ENCODE peak calls at places on chromosomes 5 and 9, in nine cellular contexts. S is IMR-90, Z is body of pancreas, D is suprapubic skin, P is sigmoid colon, Y is spleen, T is esophagus squamous epithelium, F is lower leg skin, Q is adrenal gland. M is an unnamed sample.

GRCh38 chr5:170573119-170573518 is 69.3 kb downstream of the KCNIP1 start:
- DNase-seq in F (no peak), P (no peak), Z (no peak), D (peak), Y (no peak), T (no peak), Q (no peak), S (no peak), M (no peak)

GRCh38 chr9:77648458-77649108 is 461 bp upstream of the GNA14 start:
- DNase-seq in Z (peak), P (peak), T (no peak), S (no peak), F (peak), Y (peak), Q (peak), D (peak), M (no peak)

GRCh38 chr5:178478370-178478769 is 111.8 kb downstream of the COL23A1 start:
- DNase-seq in Y (no peak), Q (no peak), S (no peak), T (no peak), P (no peak), F (no peak), Z (no peak), D (no peak), M (no peak)

GRCh38 chr9:114919611-114920010 is 10.8 kb downstream of the TNFSF8 start:
- DNase-seq in P (no peak), Q (no peak), T (no peak), Y (no peak), Z (no peak), F (no peak), D (no peak), S (no peak), M (no peak)

GRCh38 chr5:994821-995220 is 13.8 kb upstream of the NKD2 start:
- DNase-seq in D (peak), S (no peak), T (no peak), Z (no peak), F (no peak), Y (no peak), P (no peak), Q (no peak), M (no peak)

GRCh38 chr5:122310886-122311285 is 1.2 kb upstream of the SNCAIP start:
- DNase-seq in S (no peak), Y (no peak), Q (no peak), P (no peak), T (no peak), F (no peak), D (no peak), Z (no peak), M (no peak)

GRCh38 chr5:10676224-10676623 is 84.8 kb downstream of the DAP start:
- DNase-seq in F (peak), T (no peak), D (peak), P (no peak), S (peak), Z (no peak), Q (no peak), Y (no peak), M (no peak)

GRCh38 chr5:135650081-135650480 is 71.3 kb upstream of the CXCL14 start:
- DNase-seq in S (no peak), Z (no peak), Y (no peak), D (no peak), T (no peak), F (peak), P (no peak), Q (no peak), M (no peak)

GRCh38 chr5:179120421-179120861 is 60.3 kb downstream of the ZNF354C start:
- DNase-seq in Q (no peak), T (no peak), P (no peak), Z (no peak), D (peak), S (no peak), Y (peak), F (peak), M (no peak)

GRCh38 chr5:141717043-141717442 is 35.0 kb upstream of the ARAP3 start:
- DNase-seq in P (no peak), Y (no peak), S (no peak), Q (no peak), F (no peak), D (no peak), Z (no peak), T (no peak), M (no peak)

GRCh38 chr9:17627641-17628040 is 48.8 kb downstream of the SH3GL2 start:
- DNase-seq in P (no peak), D (no peak), Y (no peak), S (peak), Q (no peak), F (no peak), T (no peak), Z (no peak), M (no peak)

GRCh38 chr9:98971915-98972223 is 28.2 kb downstream of the COL15A1 start:
- DNase-seq in Q (no peak), D (no peak), S (no peak), F (no peak), T (no peak), P (no peak), Z (no peak), Y (no peak), M (no peak)

GRCh38 chr9:7320139-7320538 is 479.4 kb downstream of the DMAC1 start:
- DNase-seq in D (no peak), Q (no peak), Z (no peak), F (no peak), T (no peak), S (peak), P (no peak), Y (no peak), M (peak)

GRCh38 chr5:129904102-129904666 is at the start of gene CHSY3:
- DNase-seq in P (peak), T (peak), Y (peak), D (peak), Z (peak), Q (peak), F (peak), S (peak), M (peak)

GRCh38 chr5:139806726-139807646 is 11.4 kb downstream of the PSD2 start:
- DNase-seq in Z (no peak), T (no peak), F (no peak), Q (no peak), S (no peak), D (no peak), P (no peak), Y (peak), M (no peak)

GRCh38 chr9:76534031-76534430 is 75.0 kb downstream of the GCNT1 start:
- DNase-seq in F (no peak), D (no peak), S (peak), T (no peak), Y (no peak), Q (no peak), Z (no peak), P (no peak), M (no peak)

GRCh38 chr5:131637694-131638093 is 2.7 kb upstream of the RAPGEF6 start:
- DNase-seq in T (no peak), Q (no peak), Y (no peak), P (no peak), D (no peak), S (no peak), Z (no peak), F (no peak), M (no peak)

GRCh38 chr5:39755986-39756385 is 331.2 kb upstream of the DAB2 start:
- DNase-seq in Y (no peak), F (no peak), Z (peak), S (peak), T (no peak), D (no peak), Q (peak), P (no peak), M (no peak)

GRCh38 chr5:132961887-132962286 is 1.5 kb downstream of the AFF4 start:
- DNase-seq in Y (no peak), T (no peak), D (no peak), P (no peak), S (peak), Z (no peak), F (no peak), Q (no peak), M (no peak)

GRCh38 chr9:95458666-95459065 is 58.1 kb downstream of the PTCH1 start:
- DNase-seq in F (no peak), Y (no peak), T (no peak), Z (no peak), P (no peak), D (no peak), Q (peak), S (no peak), M (no peak)

GRCh38 chr5:133675376-133676154 is 63.2 kb upstream of the FSTL4 start:
- DNase-seq in D (peak), Z (no peak), T (no peak), S (no peak), Q (no peak), P (peak), F (peak), Y (no peak), M (no peak)

GRCh38 chr9:71816782-71817549 is 48.7 kb upstream of the CEMIP2 start:
- DNase-seq in Q (no peak), Y (no peak), D (no peak), F (no peak), S (no peak), Z (peak), P (no peak), T (no peak), M (no peak)

DNA sequence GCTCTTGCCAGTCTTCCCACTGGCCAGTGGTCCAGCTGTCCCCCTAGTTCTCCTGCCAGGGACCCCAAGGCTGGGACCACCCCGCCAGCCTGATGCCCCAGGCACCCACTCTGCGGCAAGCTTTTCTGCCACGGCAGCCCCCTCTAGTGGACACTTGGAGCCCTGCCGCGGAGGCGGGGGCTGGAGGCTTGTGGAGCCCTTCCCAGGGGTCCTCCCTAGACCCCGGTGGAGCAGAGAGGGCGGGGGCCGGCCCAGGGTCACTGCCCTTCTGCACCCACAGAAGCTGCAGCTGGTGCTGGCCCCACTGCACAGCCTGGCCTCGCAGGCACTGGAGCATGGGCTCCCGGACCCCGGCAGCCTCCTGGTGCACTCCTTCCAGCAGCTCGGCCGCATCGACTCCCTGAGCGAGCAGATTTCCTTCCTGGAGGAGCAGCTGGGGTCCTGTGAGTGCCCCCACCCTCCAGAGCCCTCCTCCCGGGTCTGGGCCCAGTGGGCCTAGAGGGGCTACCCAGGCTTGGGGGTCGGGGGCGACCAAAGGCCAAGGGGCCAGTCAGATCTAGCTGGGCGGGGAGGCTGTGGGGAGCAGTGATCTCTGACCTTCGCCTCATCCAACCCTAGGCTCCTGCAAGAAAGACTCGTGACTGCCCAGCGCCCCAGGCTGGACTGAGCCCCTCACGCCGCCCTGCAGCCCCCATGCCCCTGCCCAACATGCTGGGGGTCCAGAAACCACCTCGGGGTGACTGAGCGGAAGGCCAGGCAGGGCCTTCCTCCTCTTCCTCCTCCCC is 9.1 kb downstream of the EGFL7 start:
- DNase-seq in Q (no peak), F (no peak), S (no peak), D (no peak), Y (no peak), Z (peak), P (no peak), T (no peak), M (no peak)
- TF ChIP-seq POLR2A in Q (no peak), F (no peak), S (no peak), D (no peak), Y (no peak), Z (no peak), P (no peak), T (no peak), M (no peak)

GRCh38 chr5:65925094-65925600 is 1.2 kb upstream of the ERBIN start:
- DNase-seq in T (peak), Q (peak), S (peak), D (peak), Z (peak), P (peak), F (peak), Y (peak), M (peak)

GRCh38 chr5:65926276-65926761 is at the start of gene ERBIN:
- DNase-seq in Z (peak), Y (peak), D (peak), Q (peak), P (peak), T (peak), F (peak), S (peak), M (peak)

GRCh38 chr5:65925601-65926275 is 637 bp upstream of the ERBIN start:
- DNase-seq in P (peak), F (peak), D (peak), Y (peak), S (peak), Z (peak), T (no peak), Q (peak), M (peak)

GRCh38 chr5:65923339-65923738 is 3.0 kb upstream of the ERBIN start:
- DNase-seq in F (no peak), T (no peak), Z (no peak), D (no peak), Y (no peak), Q (no peak), P (no peak), S (no peak), M (no peak)

DNA sequence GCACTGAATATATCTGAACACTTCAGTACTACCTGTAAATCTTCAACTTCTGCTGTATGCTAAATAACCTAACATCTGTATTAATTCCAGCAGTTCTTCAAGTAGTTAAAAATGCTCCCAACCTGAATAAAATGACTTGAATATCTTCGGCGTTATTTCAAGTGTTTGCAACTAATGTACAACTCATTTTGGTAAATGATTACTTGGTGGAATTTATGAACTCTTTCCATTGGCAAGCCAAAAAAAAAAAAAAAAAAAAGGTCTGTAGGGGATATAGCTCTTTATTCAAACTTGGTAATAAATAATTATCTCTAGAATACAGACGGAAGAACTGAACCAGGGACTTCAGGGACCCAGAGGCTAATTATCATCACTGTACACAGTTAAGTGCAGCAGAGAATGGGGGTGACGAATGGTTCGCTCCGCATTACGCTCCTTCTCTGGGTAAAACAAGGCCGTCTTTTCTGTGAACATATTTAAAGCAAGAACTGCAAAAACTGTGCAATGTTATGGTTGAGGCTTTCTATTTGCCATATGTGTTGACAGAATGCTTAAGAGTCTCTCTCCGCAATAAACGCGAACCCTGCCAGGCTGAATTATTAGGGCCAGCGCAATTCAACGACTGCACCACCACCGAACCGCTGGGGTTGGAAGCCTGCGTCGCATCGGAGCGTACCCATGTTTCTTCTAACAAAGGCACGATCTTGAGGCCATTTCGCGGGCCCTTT is 1.8 kb upstream of the ERBIN start:
- DNase-seq in Q (no peak), Z (no peak), T (no peak), S (no peak), D (no peak), P (no peak), Y (no peak), F (no peak), M (no peak)
- TF ChIP-seq POLR2A in Q (peak), Z (no peak), T (no peak), S (no peak), D (no peak), P (no peak), Y (no peak), F (no peak), M (no peak)

DNA sequence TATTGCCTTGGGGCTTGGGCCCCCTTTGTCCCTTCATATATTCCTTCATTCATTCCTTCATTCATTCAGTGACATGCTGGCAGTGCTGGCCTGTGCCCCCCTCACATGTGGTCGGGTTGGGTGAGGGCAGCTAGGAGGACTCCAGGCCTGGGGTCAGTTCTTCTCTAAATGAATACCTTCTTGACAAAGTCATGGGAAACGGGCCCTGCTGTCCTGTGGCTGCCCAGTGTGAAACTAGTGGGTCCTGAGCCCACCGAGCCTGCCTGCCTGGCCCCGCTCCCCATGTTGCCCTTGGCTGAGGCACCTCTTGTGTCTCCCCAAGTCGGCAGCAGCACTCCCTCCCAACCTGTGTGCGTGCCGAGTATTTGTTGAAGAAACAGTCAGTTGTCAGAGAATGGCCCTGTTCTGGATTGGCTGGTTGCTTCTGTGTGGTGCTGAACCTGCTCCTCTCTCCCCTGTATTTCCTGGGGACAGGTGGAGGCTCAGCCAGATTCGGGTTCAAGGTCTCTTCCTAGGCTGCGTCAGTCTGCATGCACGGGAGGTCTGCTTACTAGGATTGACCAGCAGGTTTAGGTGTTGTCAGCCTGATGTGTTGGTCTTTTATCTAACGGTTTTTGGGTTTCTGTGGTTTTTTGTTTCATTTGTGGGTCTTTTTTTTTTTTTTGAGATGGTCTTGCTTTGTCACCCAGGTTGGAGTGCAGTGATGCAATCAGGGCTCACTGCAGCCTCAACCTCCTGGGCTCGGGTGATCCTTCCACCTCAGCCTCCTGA is 3.0 kb upstream of the CEL start:
- DNase-seq in S (no peak), Q (no peak), D (no peak), F (no peak), Z (peak), Y (no peak), P (no peak), T (no peak), M (no peak)
- TF ChIP-seq POLR2A in S (no peak), Q (no peak), D (no peak), F (no peak), Z (no peak), Y (no peak), P (no peak), T (no peak), M (no peak)

GRCh38 chr5:95080026-95080425 is 204.9 kb downstream of the MCTP1 start:
- DNase-seq in T (no peak), Q (no peak), S (no peak), D (no peak), P (no peak), F (no peak), Y (no peak), Z (no peak), M (no peak)

GRCh38 chr5:95083606-95084005 is 201.3 kb downstream of the MCTP1 start:
- DNase-seq in Q (no peak), T (no peak), F (no peak), S (no peak), D (no peak), Z (no peak), Y (no peak), P (no peak), M (no peak)

GRCh38 chr5:95078868-95079267 is 206.0 kb downstream of the MCTP1 start:
- DNase-seq in P (no peak), Q (no peak), S (no peak), F (no peak), Y (no peak), Z (no peak), T (no peak), D (no peak), M (no peak)

GRCh38 chr5:95080456-95080855 is 204.4 kb downstream of the MCTP1 start:
- DNase-seq in D (no peak), T (no peak), S (no peak), Z (no peak), P (no peak), Q (no peak), Y (no peak), F (no peak), M (no peak)

GRCh38 chr5:95081500-95082355 is 203.2 kb downstream of the MCTP1 start:
- DNase-seq in Y (peak), S (peak), P (peak), Z (peak), F (peak), T (no peak), D (no peak), Q (peak), M (peak)
- TF ChIP-seq POLR2A in Y (peak), S (peak), P (peak), Z (no peak), F (peak), T (peak), D (no peak), Q (peak), M (peak)

GRCh38 chr9:32551491-32552049 is 557 bp upstream of the SMIM27 start:
- DNase-seq in Q (peak), F (peak), P (peak), T (no peak), D (no peak), S (peak), Y (peak), Z (peak), M (no peak)

GRCh38 chr9:32554107-32554506 is 1.7 kb upstream of the TOPORS start:
- DNase-seq in F (no peak), Q (no peak), D (no peak), T (no peak), S (peak), P (no peak), Z (no peak), Y (no peak), M (no peak)

GRCh38 chr9:32550046-32550608 is 2.0 kb upstream of the SMIM27 start:
- DNase-seq in Q (no peak), S (peak), F (no peak), D (no peak), T (no peak), Y (no peak), P (no peak), Z (no peak), M (no peak)

GRCh38 chr9:32552172-32552872 is at the start of the genes SMIM27 and TOPORS:
- DNase-seq in F (peak), Q (peak), S (peak), P (peak), Z (peak), Y (peak), T (peak), D (peak), M (peak)

DNA sequence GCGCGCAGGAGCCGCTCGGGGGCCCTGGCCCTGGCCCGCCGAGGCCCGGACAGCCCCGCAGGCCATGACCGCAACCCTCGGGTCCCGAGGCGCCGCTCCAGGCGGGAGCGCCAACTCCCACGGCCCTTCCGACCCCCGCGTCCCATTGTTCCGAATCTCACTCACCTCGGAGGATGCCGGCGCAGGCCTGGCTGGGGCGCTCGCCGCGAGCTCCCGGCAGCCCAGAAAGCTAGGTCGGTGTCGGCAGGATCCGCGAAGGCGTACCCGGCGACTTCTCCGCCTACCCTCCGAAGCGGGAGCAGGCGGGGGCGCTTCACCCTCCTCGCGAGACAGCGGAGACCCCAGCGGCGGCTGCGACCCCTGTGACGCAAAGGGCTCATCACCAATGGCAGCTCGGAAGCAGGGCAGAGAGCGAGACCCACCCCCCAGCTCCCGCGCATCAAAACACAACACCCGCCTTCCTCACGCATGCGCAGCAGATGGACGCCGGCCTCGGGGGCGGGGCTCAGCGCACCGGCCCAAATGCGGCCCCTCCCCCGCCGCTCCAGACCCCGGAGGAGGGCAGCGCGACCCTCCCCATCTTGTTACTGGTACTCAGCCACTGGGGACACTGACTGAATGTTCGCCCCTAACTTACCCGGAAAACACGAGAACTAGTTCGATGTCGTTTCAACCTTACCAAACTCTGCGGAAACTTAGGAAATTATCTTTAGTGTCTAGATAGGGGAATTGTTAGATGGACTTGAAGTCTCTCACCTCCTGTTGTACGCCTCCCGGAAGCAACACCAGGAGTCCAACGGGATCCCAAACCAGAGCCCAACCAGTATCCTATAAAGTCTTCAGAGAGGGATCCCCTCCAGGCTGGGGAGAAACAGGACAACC is 1.3 kb upstream of the SMIM27 start:
- DNase-seq in S (peak), Y (peak), Q (peak), Z (peak), F (peak), D (peak), T (peak), P (peak), M (peak)
- TF ChIP-seq POLR2A in S (peak), Y (peak), Q (peak), Z (peak), F (no peak), D (no peak), T (peak), P (peak), M (no peak)

M was measured in H54.